ENCODE peak calls at places on chromosomes 2 and 18, in five cellular contexts. A is stimulated activated CD4-positive, alpha-beta T cell treated with anti-CD3 and anti-CD28 coated beads, Interleukin-4, amount 100 ng/mL, for 24 hours; K is central memory CD8-positive, alpha-beta T cell; M is coronary artery; N is ELF-1. F is an unnamed sample.

GRCh38 chr2:129237966-129238725 is 741.3 kb upstream of the RAB6C start:
- DNase-seq in A (no peak), K (no peak), M (no peak), N (no peak), F (no peak)

GRCh38 chr18:48565105-48565504 is 26.3 kb downstream of the CTIF start:
- DNase-seq in A (no peak), K (no peak), M (no peak), N (no peak), F (no peak)

GRCh38 chr18:4842287-4842686 is 354.8 kb downstream of the AKAIN1 start:
- DNase-seq in A (no peak), K (no peak), M (no peak), N (no peak), F (no peak)

GRCh38 chr18:27922780-27923179 is 254.2 kb downstream of the CDH2 start:
- DNase-seq in A (no peak), K (no peak), M (no peak), N (no peak), F (no peak)

GRCh38 chr2:36356199-36356989 is 816 bp downstream of the CRIM1 start:
- DNase-seq in A (peak), K (no peak), M (peak), N (peak), F (no peak)

GRCh38 chr18:28494151-28494550 is 317.2 kb upstream of the CDH2 start:
- DNase-seq in A (no peak), K (no peak), M (no peak), N (no peak), F (no peak)

GRCh38 chr2:174059875-174060226 is 94.7 kb upstream of the SP3 start:
- DNase-seq in A (no peak), K (no peak), M (no peak), N (no peak), F (no peak)

GRCh38 chr18:23102498-23103260 is 32.6 kb upstream of the CABLES1 start:
- DNase-seq in A (no peak), K (no peak), M (no peak), N (no peak), F (no peak)

GRCh38 chr18:1037766-1038165 is 133.1 kb downstream of the ADCYAP1 start:
- DNase-seq in A (no peak), K (no peak), M (no peak), N (no peak), F (no peak)

GRCh38 chr2:42941633-42942176 is 149.3 kb upstream of the HAAO start:
- DNase-seq in A (no peak), K (no peak), M (no peak), N (no peak), F (no peak)

GRCh38 chr18:3794537-3795348 is 344.8 kb downstream of the TGIF1 start:
- DNase-seq in A (no peak), K (no peak), M (no peak), N (peak), F (no peak)

GRCh38 chr2:32463110-32463509 is 106.3 kb downstream of the BIRC6 start:
- DNase-seq in A (no peak), K (no peak), M (no peak), N (no peak), F (no peak)